ENCODE peak calls at places on chromosomes 7 and 10, in five cellular contexts. P is colonic mucosa, L is mammary epithelial cell, Z is left ventricle myocardium inferior, W is breast epithelium. V is an unnamed sample. For H3K4me1, the result is how much of the 10 kb centered on the place peaks cover.

GRCh38 chr10:64174666-64175265 is 653.6 kb downstream of the REEP3 start:
- DNase-seq in P (no peak), L (no peak), Z (no peak), W (no peak), V (no peak)

GRCh38 chr7:17706734-17707133 is 233.6 kb downstream of the SNX13 start:
- DNase-seq in P (peak), L (peak), Z (no peak), W (no peak), V (peak)

GRCh38 chr7:46583606-46584005 is 662.5 kb upstream of the IGFBP3 start:
- DNase-seq in P (no peak), L (peak), Z (no peak), W (no peak), V (no peak)

GRCh38 chr7:85840532-85840931 is 653.7 kb upstream of the SEMA3D start:
- DNase-seq in P (no peak), L (no peak), Z (no peak), W (no peak), V (no peak)

GRCh38 chr10:50375051-50375452 is 123.7 kb upstream of the ASAH2 start:
- DNase-seq in P (no peak), L (peak), Z (no peak), W (no peak), V (no peak)

GRCh38 chr7:93228302-93228701 is 2.0 kb upstream of the HEPACAM2 start:
- DNase-seq in P (peak), L (peak), Z (no peak), W (no peak), V (peak)

GRCh38 chr7:11212080-11212711 is 238.5 kb downstream of the PHF14 start:
- DNase-seq in P (peak), L (peak), Z (no peak), W (no peak), V (peak)

GRCh38 chr7:135335628-135336139 is 102.0 kb downstream of the STRA8 start:
- DNase-seq in P (peak), L (peak), Z (peak), W (no peak), V (peak)

GRCh38 chr7:36390199-36391090 is 783 bp downstream of the ANLN start:
- DNase-seq in P (peak), L (peak), Z (peak), W (peak), V (peak)

GRCh38 chr7:23474098-23474828 is 4.0 kb upstream of the IGF2BP3 start:
- DNase-seq in P (peak), L (peak), Z (peak), W (no peak), V (peak)

GRCh38 chr7:51446785-51447184 is 130.2 kb upstream of the COBL start:
- DNase-seq in P (no peak), L (no peak), Z (no peak), W (no peak), V (no peak)

GRCh38 chr10:58952747-58953466 is 223.5 kb upstream of the PHYHIPL start:
- DNase-seq in P (peak), L (peak), Z (no peak), W (no peak), V (peak)

GRCh38 chr7:70738486-70738885 is 393.5 kb upstream of the GALNT17 start:
- DNase-seq in P (no peak), L (no peak), Z (no peak), W (no peak), V (no peak)
- H3K27ac ChIP-seq in P (peak), L (no peak), Z (no peak), W (peak), V (no peak)

GRCh38 chr7:27191716-27192545 is 6.9 kb upstream of the HOXA11 start:
- DNase-seq in P (peak), L (no peak), Z (no peak), W (no peak), V (no peak)

GRCh38 chr7:27194002-27194352 is 5.9 kb downstream of the HOXA13 start:
- DNase-seq in P (no peak), L (no peak), Z (no peak), W (no peak), V (no peak)

GRCh38 chr7:27194641-27195379 is 5.1 kb downstream of the HOXA13 start:
- DNase-seq in P (peak), L (no peak), Z (no peak), W (no peak), V (no peak)

GRCh38 chr7:27192546-27193334 is 7.2 kb downstream of the HOXA13 start:
- DNase-seq in P (peak), L (no peak), Z (no peak), W (no peak), V (no peak)

GRCh38 chr7:27193335-27194001 is 6.4 kb downstream of the HOXA13 start:
- DNase-seq in P (peak), L (no peak), Z (no peak), W (no peak), V (no peak)
- H3K4me3 ChIP-seq in P (peak), L (no peak), Z (peak), W (peak), V (no peak)

GRCh38 chr10:29512460-29512974 is 122.3 kb downstream of the SVIL start:
- DNase-seq in P (no peak), L (no peak), Z (no peak), W (no peak), V (no peak)
- H3K4me1 ChIP-seq in P (under half), L (under half), Z (half or more), W (under half), V (under half)

GRCh38 chr7:30181211-30181610 is 46.4 kb downstream of the MTURN start:
- DNase-seq in P (no peak), L (no peak), Z (no peak), W (no peak), V (no peak)

GRCh38 chr7:30182186-30182585 is 47.4 kb downstream of the MTURN start:
- DNase-seq in P (no peak), L (no peak), Z (peak), W (no peak), V (no peak)

GRCh38 chr7:30186725-30187124 is 51.9 kb downstream of the MTURN start:
- DNase-seq in P (no peak), L (no peak), Z (no peak), W (no peak), V (no peak)

GRCh38 chr7:30183712-30184372 is 49.1 kb downstream of the MTURN start:
- DNase-seq in P (no peak), L (no peak), Z (no peak), W (no peak), V (no peak)

DNA sequence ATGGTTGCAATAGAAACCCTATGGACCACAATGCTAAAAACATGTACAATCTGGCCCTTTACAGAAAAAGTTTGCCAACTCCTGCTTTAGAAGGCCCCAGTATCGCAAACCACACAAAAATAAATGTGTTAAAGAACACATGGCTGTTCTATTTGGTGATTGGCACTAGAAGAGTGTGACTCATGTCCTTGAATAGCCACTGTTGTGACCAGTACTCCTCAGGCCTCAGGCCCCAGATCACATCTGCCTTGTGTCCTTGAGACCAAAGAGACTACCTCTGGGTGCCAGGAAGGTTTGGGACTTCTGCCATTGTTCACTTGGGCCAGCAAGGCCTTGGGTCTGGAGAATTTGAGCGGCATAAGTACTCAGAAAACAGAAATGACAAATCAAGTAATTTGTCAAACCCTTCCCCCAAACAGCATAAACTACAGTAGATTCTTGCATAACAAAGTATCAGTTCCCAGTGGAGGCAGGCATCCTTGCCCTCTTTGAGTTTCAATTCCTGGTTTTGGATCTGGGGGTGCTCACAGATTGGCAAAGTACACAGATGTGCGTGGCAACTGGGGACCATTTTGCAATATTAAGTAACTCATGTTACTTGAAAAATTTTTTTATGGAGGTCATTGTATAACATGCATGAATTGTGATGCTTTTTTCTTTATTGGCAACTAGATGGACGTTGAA is 50.2 kb downstream of the MTURN start:
- DNase-seq in P (no peak), L (peak), Z (peak), W (no peak), V (no peak)
- H3K27ac ChIP-seq in P (no peak), L (no peak), Z (peak), W (peak), V (no peak)

DNA sequence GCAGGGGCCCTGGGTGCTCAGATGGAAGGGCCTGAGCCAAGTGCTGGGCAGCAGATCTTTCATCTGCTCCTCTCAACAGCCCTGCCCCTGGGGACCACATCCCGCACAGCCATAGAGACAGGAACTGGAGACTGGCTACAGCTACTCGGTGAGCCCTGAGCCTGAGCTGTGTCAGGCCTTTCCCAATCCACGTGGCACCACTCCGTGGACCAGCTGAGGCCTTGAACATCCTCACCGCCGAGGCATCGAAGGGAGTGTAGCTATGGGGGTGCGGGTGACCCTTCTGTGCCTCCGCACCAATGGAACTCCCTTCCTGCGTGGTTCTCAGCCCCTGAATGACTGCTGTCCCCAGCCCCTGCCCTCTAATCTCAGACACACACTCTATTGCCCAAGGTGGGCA is 362.7 kb upstream of the SHH start:
- DNase-seq in P (no peak), L (no peak), Z (no peak), W (no peak), V (no peak)
- H3K4me3 ChIP-seq in P (no peak), L (no peak), Z (no peak), W (no peak), V (no peak)

GRCh38 chr10:33215635-33216034 is 118.8 kb downstream of the NRP1 start:
- DNase-seq in P (no peak), L (no peak), Z (no peak), W (no peak), V (no peak)

GRCh38 chr10:33217854-33218253 is 116.6 kb downstream of the NRP1 start:
- DNase-seq in P (no peak), L (peak), Z (no peak), W (no peak), V (no peak)

GRCh38 chr10:33214174-33214573 is 120.3 kb downstream of the NRP1 start:
- DNase-seq in P (no peak), L (no peak), Z (no peak), W (no peak), V (no peak)

GRCh38 chr10:33215154-33215553 is 119.3 kb downstream of the NRP1 start:
- DNase-seq in P (no peak), L (no peak), Z (no peak), W (no peak), V (no peak)

GRCh38 chr10:33216661-33217427 is 117.6 kb downstream of the NRP1 start:
- DNase-seq in P (no peak), L (peak), Z (no peak), W (no peak), V (peak)
- H3K4me1 ChIP-seq in P (under half), L (under half), Z (half or more), W (under half), V (under half)

DNA sequence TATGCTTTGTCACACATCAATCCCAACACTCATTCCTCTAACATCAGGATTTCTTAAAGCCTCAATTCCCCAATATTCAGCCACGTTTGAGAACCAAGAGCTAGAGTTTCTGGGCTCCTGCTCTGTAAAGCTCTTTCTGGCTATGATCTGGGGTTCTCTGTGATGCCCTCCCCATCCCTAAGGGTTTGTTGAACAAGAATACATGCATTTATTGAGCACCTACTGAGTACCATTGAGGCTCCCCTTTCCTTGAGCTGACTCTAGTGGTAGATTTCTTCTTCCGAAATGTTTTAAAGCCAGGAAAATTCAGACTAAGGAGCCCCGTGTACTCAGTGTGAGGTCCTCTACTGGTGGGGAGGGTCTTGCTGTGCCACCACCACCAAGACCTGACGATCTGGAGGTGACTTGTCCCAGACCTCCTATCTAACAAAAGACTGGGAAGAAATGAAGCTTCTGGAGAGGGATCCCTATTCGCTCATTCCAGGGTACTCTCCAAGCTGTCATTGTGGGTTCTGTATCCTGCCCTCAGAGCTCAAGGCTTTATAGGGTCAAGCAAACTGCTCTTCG is 23.1 kb upstream of the SRGN start:
- DNase-seq in P (no peak), L (no peak), Z (no peak), W (no peak), V (no peak)
- H3K27ac ChIP-seq in P (peak), L (no peak), Z (peak), W (peak), V (no peak)

GRCh38 chr10:110241407-110241806 is 34.0 kb downstream of the MXI1 start:
- DNase-seq in P (no peak), L (no peak), Z (no peak), W (no peak), V (no peak)
- H3K4me3 ChIP-seq in P (no peak), L (no peak), Z (no peak), W (no peak), V (no peak)

GRCh38 chr7:137932881-137933269 is 69.0 kb downstream of the CREB3L2 start:
- DNase-seq in P (no peak), L (peak), Z (no peak), W (no peak), V (no peak)

GRCh38 chr7:137931823-137932222 is 70.1 kb downstream of the CREB3L2 start:
- DNase-seq in P (no peak), L (no peak), Z (no peak), W (no peak), V (no peak)

GRCh38 chr7:137933270-137934017 is 68.4 kb downstream of the CREB3L2 start:
- DNase-seq in P (no peak), L (peak), Z (no peak), W (no peak), V (no peak)

GRCh38 chr7:137928626-137929025 is 73.3 kb downstream of the CREB3L2 start:
- DNase-seq in P (no peak), L (no peak), Z (no peak), W (no peak), V (no peak)

DNA sequence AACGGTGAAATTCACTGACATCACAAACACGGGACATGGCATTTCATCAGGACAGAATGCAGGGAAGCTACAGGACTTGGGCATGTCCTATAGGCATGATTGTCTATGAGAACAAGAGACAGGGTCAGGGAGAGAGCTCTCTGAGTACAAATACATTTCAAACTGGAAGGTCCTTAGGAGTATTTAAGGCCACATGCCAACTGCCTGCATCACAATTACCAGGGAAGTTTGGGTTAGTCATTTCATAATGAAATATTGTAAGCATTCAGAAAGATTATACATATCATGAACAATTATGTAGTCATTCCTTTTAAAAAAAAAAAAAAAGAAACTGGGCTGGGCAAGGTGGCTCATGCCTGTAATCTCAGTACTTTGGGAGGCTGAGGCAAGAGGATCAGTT is 71.3 kb downstream of the CREB3L2 start:
- DNase-seq in P (no peak), L (peak), Z (no peak), W (no peak), V (no peak)
- H3K4me1 ChIP-seq in P (under half), L (under half), Z (half or more), W (under half), V (under half)